ENCODE peak calls at places on chromosomes 7 and 10, in five cellular contexts. G, I, M, Z and H are unnamed samples.

GRCh38 chr10:17023386-17024298 is 106.0 kb downstream of the CUBN start:
- DNase-seq in M (no peak), Z (peak), G (no peak), I (peak), H (peak)

GRCh38 chr10:60170250-60170649 is 219.4 kb downstream of the ANK3 start:
- DNase-seq in I (no peak), Z (no peak), M (no peak), G (no peak), H (no peak)

GRCh38 chr10:74821501-74821900 is 4.9 kb upstream of the KAT6B start:
- DNase-seq in Z (peak), G (no peak), I (no peak), M (no peak), H (no peak)

GRCh38 chr7:86202833-86203232 is 440.9 kb upstream of the GRM3 start:
- DNase-seq in G (no peak), Z (no peak), I (no peak), M (no peak), H (no peak)

GRCh38 chr7:28114056-28114455 is 66.5 kb downstream of the JAZF1 start:
- DNase-seq in I (no peak), Z (no peak), G (no peak), M (no peak), H (no peak)

GRCh38 chr7:38660427-38661099 is 29.4 kb upstream of the AMPH start:
- DNase-seq in G (no peak), Z (no peak), I (peak), M (no peak), H (peak)

GRCh38 chr10:88421590-88421989 is 161.5 kb downstream of the RNLS start:
- DNase-seq in G (no peak), Z (no peak), M (no peak), I (no peak), H (no peak)

GRCh38 chr10:33817647-33818046 is 483.2 kb upstream of the NRP1 start:
- DNase-seq in M (no peak), I (no peak), Z (no peak), G (no peak), H (no peak)

GRCh38 chr7:12633589-12633988 is 53.8 kb upstream of the ARL4A start:
- DNase-seq in Z (no peak), M (no peak), G (no peak), I (no peak), H (no peak)

GRCh38 chr7:100874300-100874576 is 665 bp upstream of the SRRT start:
- DNase-seq in I (no peak), G (no peak), Z (no peak), M (peak), H (no peak)

GRCh38 chr7:83015921-83016320 is 146.8 kb downstream of the PCLO start:
- DNase-seq in M (no peak), G (no peak), I (no peak), Z (no peak), H (no peak)

GRCh38 chr7:24492576-24492975 is 80.7 kb upstream of the PALS2 start:
- DNase-seq in I (no peak), Z (no peak), G (no peak), M (no peak), H (no peak)

GRCh38 chr10:122495406-122496340 is 34.3 kb downstream of the HTRA1 start:
- DNase-seq in M (no peak), I (no peak), G (no peak), Z (peak), H (no peak)

GRCh38 chr10:124353091-124353815 is 65.5 kb downstream of the OAT start:
- DNase-seq in I (no peak), G (no peak), M (no peak), Z (no peak), H (no peak)

GRCh38 chr7:99010281-99010680 is 131.9 kb downstream of the TRRAP start:
- DNase-seq in I (no peak), Z (no peak), M (no peak), G (no peak), H (no peak)

GRCh38 chr7:15709978-15710377 is 23.5 kb upstream of the MEOX2 start:
- DNase-seq in Z (no peak), G (no peak), I (no peak), M (no peak), H (no peak)

GRCh38 chr10:3495281-3495680 is 289.7 kb downstream of the KLF6 start:
- DNase-seq in M (no peak), Z (no peak), I (no peak), G (no peak), H (no peak)

GRCh38 chr7:120843121-120843520 is 14.8 kb downstream of the TSPAN12 start:
- DNase-seq in M (no peak), Z (no peak), I (no peak), G (no peak), H (no peak)

GRCh38 chr10:114519306-114519669 is 115.0 kb upstream of the AFAP1L2 start:
- DNase-seq in I (no peak), G (no peak), M (peak), Z (peak), H (no peak)

GRCh38 chr10:16787361-16787791 is 29.8 kb downstream of the RSU1 start:
- DNase-seq in I (no peak), Z (no peak), G (no peak), M (no peak), H (no peak)

GRCh38 chr10:130707389-130707979 is 571.3 kb downstream of the GLRX3 start:
- DNase-seq in G (no peak), M (no peak), I (no peak), Z (no peak), H (no peak)

GRCh38 chr7:34849966-34850365 is 187.3 kb downstream of the DPY19L1 start:
- DNase-seq in G (no peak), I (no peak), M (no peak), Z (no peak), H (no peak)

GRCh38 chr7:158614695-158615094 is 27.1 kb upstream of the PTPRN2 start:
- DNase-seq in Z (no peak), I (no peak), M (no peak), G (no peak), H (no peak)

GRCh38 chr10:12055722-12056121 is 13.0 kb upstream of the DHTKD1 start:
- DNase-seq in I (no peak), M (no peak), G (no peak), Z (no peak), H (no peak)

GRCh38 chr7:25187932-25188331 is 40.4 kb downstream of the NPVF start:
- DNase-seq in I (peak), G (no peak), Z (no peak), M (no peak), H (no peak)

GRCh38 chr10:132458595-132459251 is 61.7 kb downstream of the PWWP2B start:
- DNase-seq in Z (no peak), I (peak), M (peak), G (peak), H (peak)

GRCh38 chr7:44883961-44884360 is 1.4 kb downstream of the PURB start:
- DNase-seq in I (no peak), G (no peak), M (no peak), Z (no peak), H (no peak)

GRCh38 chr10:35765039-35765662 is 123.1 kb upstream of the FZD8 start:
- DNase-seq in Z (peak), I (no peak), G (no peak), M (peak), H (no peak)

GRCh38 chr7:151452141-151452571 is 12.2 kb upstream of the CRYGN start:
- DNase-seq in M (no peak), Z (no peak), I (no peak), G (no peak), H (no peak)

GRCh38 chr10:83990126-83990525 is 149.2 kb upstream of the GHITM start:
- DNase-seq in I (peak), M (no peak), Z (no peak), G (no peak), H (no peak)

GRCh38 chr10:96512997-96513685 is 585 bp downstream of the TLL2 start:
- DNase-seq in G (no peak), Z (no peak), I (no peak), M (no peak), H (no peak)

GRCh38 chr10:125231116-125231812 is 70.9 kb upstream of the CTBP2 start:
- DNase-seq in G (no peak), I (no peak), Z (no peak), M (no peak), H (no peak)

GRCh38 chr7:20374391-20374790 is 43.7 kb downstream of the ITGB8 start:
- DNase-seq in Z (no peak), G (no peak), M (no peak), I (no peak), H (no peak)

GRCh38 chr7:55545496-55545895 is 26.8 kb downstream of the VOPP1 start:
- DNase-seq in M (no peak), I (no peak), Z (no peak), G (no peak), H (no peak)

GRCh38 chr7:138097064-138097741 is 20.9 kb downstream of the AKR1D1 start:
- DNase-seq in Z (no peak), I (peak), G (no peak), M (no peak), H (no peak)

GRCh38 chr7:137873524-137873923 is 26.8 kb upstream of the DGKI start:
- DNase-seq in M (no peak), I (no peak), Z (no peak), G (no peak), H (no peak)

GRCh38 chr7:105521027-105521730 is 892 bp downstream of the PUS7 start:
- DNase-seq in G (no peak), I (peak), M (peak), Z (peak), H (peak)

GRCh38 chr7:90708841-90709317 is 112.8 kb downstream of the CDK14 start:
- DNase-seq in M (no peak), Z (no peak), G (no peak), I (peak), H (no peak)

GRCh38 chr7:2012981-2013380 is 219.8 kb downstream of the MAD1L1 start:
- DNase-seq in Z (no peak), M (no peak), G (no peak), I (no peak), H (peak)

GRCh38 chr10:101287922-101288638 is 58.8 kb upstream of the LBX1 start:
- DNase-seq in G (no peak), I (no peak), Z (no peak), M (no peak), H (no peak)
- TF ChIP-seq CTCF in G (no peak), I (no peak), Z (no peak), M (no peak), H (no peak)

DNA sequence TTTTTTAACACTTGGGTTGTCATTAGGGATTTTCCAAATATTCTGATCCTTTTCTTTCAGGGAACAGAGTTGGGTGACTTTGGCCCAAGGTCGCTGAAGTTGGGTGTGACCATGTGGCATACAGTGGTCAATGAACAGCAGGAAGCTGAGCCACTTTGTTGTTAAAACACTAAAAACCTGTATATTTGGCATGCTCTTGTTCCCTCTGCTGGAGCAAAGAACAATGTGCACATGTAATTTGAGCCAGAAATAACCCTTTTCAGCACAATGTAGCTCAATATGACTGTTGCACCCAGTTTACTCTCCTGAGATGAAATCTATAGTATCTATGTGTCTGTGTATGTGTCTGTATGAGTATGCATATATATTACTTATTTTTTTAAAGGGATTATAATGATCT is 74.9 kb downstream of the ADCYAP1R1 start:
- DNase-seq in G (no peak), M (no peak), I (no peak), Z (no peak), H (no peak)
- TF ChIP-seq CTCF in G (no peak), M (no peak), I (no peak), Z (no peak), H (no peak)

DNA sequence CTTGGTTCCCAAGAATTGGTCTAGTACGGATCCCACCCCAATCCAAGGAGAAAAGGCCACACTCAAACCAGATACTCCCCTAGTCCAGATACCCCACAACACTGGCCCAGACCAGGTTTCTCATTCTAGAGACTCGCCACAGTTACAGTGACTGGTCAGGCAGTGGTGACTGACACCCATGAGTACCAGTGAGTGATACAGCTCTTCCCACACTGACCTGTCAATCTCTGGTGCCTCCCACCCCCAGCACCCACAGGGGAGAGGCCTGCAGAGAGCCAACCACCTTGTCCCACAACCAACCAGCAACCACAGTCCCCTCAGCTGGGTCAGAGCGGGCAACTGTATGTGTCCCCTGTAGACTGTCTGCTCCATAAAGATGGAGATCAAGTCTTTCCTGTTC is 152.8 kb downstream of the NEURL1 start:
- DNase-seq in I (no peak), Z (no peak), M (no peak), G (no peak), H (no peak)
- TF ChIP-seq CTCF in I (no peak), Z (no peak), M (no peak), G (no peak), H (no peak)

GRCh38 chr10:14952851-14953451 is 945 bp downstream of the DCLRE1C start:
- DNase-seq in I (peak), Z (no peak), M (no peak), G (no peak), H (no peak)

GRCh38 chr10:14954934-14955333 is 1.0 kb upstream of the DCLRE1C start:
- DNase-seq in Z (no peak), G (no peak), M (peak), I (no peak), H (no peak)

GRCh38 chr10:14954001-14954770 is at the start of gene DCLRE1C:
- DNase-seq in I (peak), M (peak), G (peak), Z (peak), H (peak)

GRCh38 chr10:14949291-14949690 is 4.6 kb downstream of the DCLRE1C start:
- DNase-seq in I (no peak), M (no peak), Z (no peak), G (no peak), H (no peak)

DNA sequence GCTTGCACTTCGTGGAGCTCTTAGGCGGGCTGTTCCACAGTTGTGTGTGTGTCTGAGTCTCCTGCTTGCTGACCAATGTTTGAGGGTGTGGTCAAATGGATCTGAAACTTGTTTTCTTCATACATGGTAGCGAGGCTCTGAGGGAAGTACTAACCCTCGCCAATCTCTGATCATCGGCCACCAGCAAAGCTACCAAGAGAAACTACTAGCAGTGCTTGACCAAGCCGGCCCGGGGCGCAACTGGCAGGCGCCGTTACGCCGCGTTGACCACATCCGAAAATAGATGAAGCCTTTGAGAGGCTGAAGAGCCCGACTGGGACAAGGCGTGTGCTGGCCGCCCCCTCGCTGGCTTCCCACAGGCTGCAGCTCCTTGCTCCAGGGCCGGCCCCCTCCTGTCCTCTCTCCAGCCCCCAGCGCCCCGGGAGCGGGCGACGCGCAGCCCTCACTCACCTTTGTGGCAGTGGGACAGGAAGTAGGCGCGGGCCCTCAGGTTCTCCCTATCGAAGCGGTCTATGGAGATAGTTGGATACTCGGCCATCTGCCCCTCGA is 370 bp downstream of the DCLRE1C start:
- DNase-seq in Z (peak), I (no peak), M (no peak), G (peak), H (peak)
- TF ChIP-seq CTCF in Z (no peak), I (no peak), M (no peak), G (no peak), H (no peak)

GRCh38 chr7:8991159-8991558 is 557.8 kb downstream of the NXPH1 start:
- DNase-seq in M (no peak), Z (no peak), I (no peak), G (no peak), H (no peak)
- TF ChIP-seq CTCF in M (no peak), Z (no peak), I (no peak), G (no peak), H (no peak)